ENCODE peak calls at places on chromosomes 6 and 20, in four cellular contexts. L is B cell, V is NCI-H1417, E is breast epithelium. G is an unnamed sample.

GRCh38 chr6:167750956-167751358 is 75.8 kb upstream of the AFDN start:
- DNase-seq in V (no peak), E (peak), L (no peak), G (peak)

GRCh38 chr20:45098096-45098773 is 2.7 kb downstream of the KCNS1 start:
- DNase-seq in E (no peak), V (no peak), L (peak), G (no peak)

GRCh38 chr6:87743454-87743853 is 41.4 kb upstream of the AKIRIN2 start:
- DNase-seq in L (no peak), V (no peak), E (no peak), G (no peak)

GRCh38 chr6:39517763-39518162 is 195.3 kb upstream of the KCNK16 start:
- DNase-seq in V (no peak), E (no peak), L (no peak), G (no peak)

GRCh38 chr6:168616807-168617756 is 176.1 kb downstream of the SMOC2 start:
- DNase-seq in L (no peak), E (no peak), V (no peak), G (peak)

GRCh38 chr6:33192105-33192646 is at the start of gene COL11A2:
- DNase-seq in V (no peak), E (no peak), L (peak), G (peak)

GRCh38 chr6:143569035-143569434 is 57.5 kb upstream of the FUCA2 start:
- DNase-seq in L (no peak), E (no peak), V (peak), G (no peak)

GRCh38 chr6:131281471-131282270 is 146.4 kb downstream of the AKAP7 start:
- DNase-seq in E (no peak), V (no peak), L (peak), G (no peak)

GRCh38 chr20:61382194-61382593 is 130.1 kb downstream of the CDH4 start:
- DNase-seq in E (no peak), L (no peak), V (no peak), G (no peak)

GRCh38 chr6:125930810-125931418 is 25.7 kb upstream of the HINT3 start:
- DNase-seq in E (no peak), V (no peak), L (no peak), G (no peak)

GRCh38 chr6:109447878-109448555 is 7.5 kb downstream of the SMPD2 start:
- DNase-seq in V (no peak), L (peak), E (no peak), G (peak)

GRCh38 chr20:46823271-46823747 is 71.3 kb upstream of the EYA2 start:
- DNase-seq in L (no peak), E (no peak), V (no peak), G (no peak)

GRCh38 chr6:167127785-167128531 is 5.1 kb downstream of the CCR6 start:
- DNase-seq in L (no peak), E (no peak), V (no peak), G (no peak)

GRCh38 chr20:49397525-49397924 is 84.9 kb downstream of the KCNB1 start:
- DNase-seq in E (no peak), V (no peak), L (no peak), G (peak)

GRCh38 chr20:58850693-58851174 is at the start of gene GNAS-AS1:
- DNase-seq in E (peak), V (no peak), L (peak), G (no peak)

GRCh38 chr6:79307321-79308036 is 73.0 kb upstream of the HMGN3 start:
- DNase-seq in L (no peak), E (no peak), V (no peak), G (peak)

GRCh38 chr20:23291575-23292240 is 58.9 kb upstream of the NXT1 start:
- DNase-seq in L (no peak), E (no peak), V (no peak), G (no peak)

GRCh38 chr6:26604797-26605196 is 8.0 kb downstream of the ABT1 start:
- DNase-seq in V (no peak), L (no peak), E (no peak), G (no peak)

G was measured in DMS53.